ENCODE peak calls at places on chromosomes 3 and 15, in seven cellular contexts. E is uterus, L is colonic mucosa, I is Right ventricle myocardium superior, A is GM23338, C is Caco-2, V is NCI-H526 treated with DMSO at 0.1 percent for 48 hours. R is an unnamed sample.

GRCh38 chr3:43996379-43997301 is 245.0 kb upstream of the TOPAZ1 start:
- DNase-seq in E (no peak), V (peak), A (peak), I (no peak), L (no peak), C (no peak), R (no peak)

GRCh38 chr3:23915537-23916108 is 1.2 kb downstream of the NKIRAS1 start:
- DNase-seq in E (no peak), I (no peak), A (no peak), L (no peak), C (no peak), V (no peak), R (no peak)

GRCh38 chr15:96421211-96421610 is 90.7 kb downstream of the NR2F2 start:
- DNase-seq in A (peak), L (no peak), V (no peak), I (no peak), C (no peak), E (no peak), R (no peak)

GRCh38 chr3:21718943-21719591 is 31.9 kb downstream of the ZNF385D start:
- DNase-seq in C (no peak), A (peak), V (peak), I (no peak), E (no peak), L (no peak), R (no peak)

GRCh38 chr3:125148836-125149235 is 63.7 kb downstream of the SLC12A8 start:
- DNase-seq in I (peak), A (no peak), L (no peak), E (no peak), C (no peak), V (no peak), R (peak)

GRCh38 chr3:114586119-114586518 is 292.3 kb downstream of the TIGIT start:
- DNase-seq in E (no peak), I (no peak), C (no peak), A (no peak), L (no peak), V (no peak), R (no peak)

GRCh38 chr3:94615275-94616065 is 552.6 kb downstream of the NSUN3 start:
- DNase-seq in E (no peak), V (no peak), L (no peak), I (no peak), C (no peak), A (no peak), R (no peak)

GRCh38 chr3:89046661-89047060 is 60.8 kb upstream of the EPHA3 start:
- DNase-seq in A (no peak), V (no peak), C (no peak), E (no peak), I (no peak), L (no peak), R (no peak)

GRCh38 chr3:127706312-127706711 is 33.6 kb downstream of the ABTB1 start:
- DNase-seq in C (peak), A (no peak), E (no peak), V (no peak), I (peak), L (no peak), R (no peak)

GRCh38 chr3:98787181-98787580 is 24.0 kb downstream of the ST3GAL6 start:
- DNase-seq in V (no peak), A (no peak), I (no peak), E (no peak), L (no peak), C (no peak), R (no peak)

R was measured in left cardiac atrium.